ENCODE peak calls at places on chromosome 10, in seven cellular contexts. M is mesendoderm, J is IMR-90, O is PC-3, Y is fibroblast of lung, V is PC-9, Z is OCI-LY7. G is an unnamed sample.

GRCh38 chr10:58818889-58819288 is 306.2 kb downstream of the BICC1 start:
- DNase-seq in O (peak; percentile 97), Y (peak; percentile 67), M (no peak), Z (no peak), J (peak; percentile 79), V (peak; percentile 64), G (no peak)

GRCh38 chr10:60186315-60187071 is 203.2 kb downstream of the ANK3 start:
- DNase-seq in Z (no peak), O (peak; percentile 98), M (no peak), J (peak; percentile 7), Y (no peak), V (peak; percentile 69), G (no peak)

GRCh38 chr10:99685232-99686041 is 26.1 kb downstream of the ENTPD7 start:
- DNase-seq in M (no peak), Z (peak; percentile 54), J (no peak), V (no peak), O (no peak), Y (no peak), G (peak; percentile 64)

GRCh38 chr10:29646238-29646902 is 11.6 kb upstream of the SVIL start:
- DNase-seq in O (peak; percentile 57), M (no peak), Z (no peak), V (peak; percentile 71), J (peak; percentile 36), Y (peak; percentile 73), G (peak; percentile 56)

GRCh38 chr10:124550305-124551034 is 88.8 kb downstream of the LHPP start:
- DNase-seq in V (no peak), Z (no peak), Y (no peak), O (no peak), J (no peak), M (no peak), G (peak; percentile 72)

GRCh38 chr10:30705086-30705624 is 75.6 kb upstream of the LYZL2 start:
- DNase-seq in V (no peak), J (no peak), Z (peak; percentile 92), M (no peak), Y (no peak), O (no peak), G (peak; percentile 68)

GRCh38 chr10:71060636-71061426 is 151.5 kb upstream of the UNC5B start:
- DNase-seq in M (no peak), J (no peak), O (no peak), Z (no peak), V (no peak), Y (no peak), G (no peak)

GRCh38 chr10:110918269-110918632 is 729 bp downstream of the BBIP1 start:
- DNase-seq in Y (peak; percentile 96), O (peak; percentile 89), Z (no peak), M (peak; percentile 98), J (peak; percentile 94), V (peak; percentile 84), G (no peak)

GRCh38 chr10:96608815-96609214 is 22.0 kb upstream of the TM9SF3 start:
- DNase-seq in M (no peak), Z (no peak), J (no peak), Y (no peak), O (no peak), V (no peak), G (no peak)

GRCh38 chr10:72173635-72174296 is 42.0 kb upstream of the ANAPC16 start:
- DNase-seq in Y (peak; percentile 34), Z (peak; percentile 9), O (no peak), J (peak; percentile 13), M (peak; percentile 19), V (peak; percentile 48), G (peak; percentile 65)

GRCh38 chr10:83680470-83680891 is 458.8 kb upstream of the GHITM start:
- DNase-seq in V (no peak), M (no peak), O (no peak), J (no peak), Z (peak; percentile 14), Y (no peak), G (no peak)

GRCh38 chr10:21364196-21365114 is 161.0 kb downstream of the SKIDA1 start:
- DNase-seq in Y (peak; percentile 87), M (peak; percentile 99), O (peak; percentile 97), Z (no peak), J (peak; percentile 74), V (peak; percentile 97), G (no peak)

GRCh38 chr10:128854965-128855364 is 612.1 kb upstream of the MGMT start:
- DNase-seq in M (peak; percentile 16), Y (peak; percentile 52), Z (no peak), J (no peak), V (no peak), O (no peak), G (no peak)

GRCh38 chr10:127354992-127355391 is 158.6 kb upstream of the INSYN2A start:
- DNase-seq in O (no peak), J (no peak), Z (no peak), Y (no peak), M (no peak), V (no peak), G (peak; percentile 41)

GRCh38 chr10:19629559-19629958 is 186.7 kb upstream of the PLXDC2 start:
- DNase-seq in M (peak; percentile 38), Z (no peak), V (no peak), J (peak; percentile 67), Y (peak; percentile 50), O (no peak), G (no peak)

GRCh38 chr10:23314835-23315239 is 29.8 kb downstream of the C10orf67 start:
- DNase-seq in Z (peak; percentile 80), M (peak; percentile 62), V (peak; percentile 76), O (peak; percentile 88), J (peak; percentile 88), Y (peak; percentile 73), G (peak; percentile 81)

GRCh38 chr10:22229756-22230330 is 12.0 kb upstream of the EBLN1 start:
- DNase-seq in O (peak; percentile 4), Y (peak; percentile 7), J (no peak), V (no peak), M (no peak), Z (peak; percentile 4), G (no peak)

GRCh38 chr10:128576916-128577670 is 450.9 kb upstream of the MKI67 start:
- DNase-seq in Y (no peak), O (no peak), V (no peak), Z (no peak), M (peak; percentile 63), J (no peak), G (no peak)

GRCh38 chr10:51896849-51897248 is 197.5 kb upstream of the CSTF2T start:
- DNase-seq in Z (no peak), M (no peak), Y (peak; percentile 36), O (no peak), V (no peak), J (peak; percentile 82), G (no peak)

DNA sequence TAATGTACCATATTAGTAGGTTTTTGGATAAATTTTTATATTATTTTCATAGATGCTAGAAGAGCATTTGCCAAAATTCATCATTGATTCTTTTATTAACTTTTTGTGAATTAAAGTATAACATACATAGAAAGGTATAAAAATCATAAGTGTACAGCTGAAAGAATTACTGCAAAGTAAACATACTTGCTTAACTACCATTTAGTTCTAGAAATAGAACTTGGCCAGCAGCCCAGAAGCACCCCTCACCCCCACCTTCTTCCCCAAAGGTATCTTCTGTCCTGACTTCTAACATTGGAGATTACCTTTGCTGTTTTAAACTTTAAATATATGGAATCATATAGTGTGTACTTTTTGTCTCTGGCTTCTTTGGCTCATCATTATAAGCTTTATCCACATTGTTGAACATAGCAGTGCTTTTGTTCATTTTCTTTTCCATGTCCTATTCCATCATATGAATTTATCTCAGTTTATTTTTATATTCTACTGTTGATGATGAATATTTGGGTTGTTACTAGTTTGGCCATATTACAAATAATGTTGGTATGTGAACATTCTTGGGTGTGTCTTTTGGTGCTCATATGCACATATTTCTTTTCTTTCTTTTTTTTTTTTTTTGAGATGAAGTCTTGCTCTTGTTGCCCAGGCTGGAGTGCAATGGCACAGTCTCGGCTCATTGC is 142.8 kb downstream of the ADK start:
- DNase-seq in M (no peak), Y (peak; percentile 87), O (peak; percentile 100), Z (no peak), J (peak; percentile 84), V (peak; percentile 80), G (no peak)
- H3K4me2 ChIP-seq in M (no peak overlapping the region), Y (peak overlapping the region; percentile 75), O (peak overlapping the region; percentile 59), Z (no peak overlapping the region), J (peak overlapping the region; percentile 70), V (peak overlapping the region; percentile 68), G (no peak overlapping the region)

GRCh38 chr10:61451357-61451756 is 1.8 kb downstream of the TMEM26 start:
- DNase-seq in V (no peak), M (no peak), Y (no peak), Z (no peak), O (no peak), J (no peak), G (no peak)
- H3K27ac ChIP-seq in V (no peak overlapping the region), M (no peak overlapping the region), Y (no peak overlapping the region), Z (no peak overlapping the region), O (no peak overlapping the region), J (no peak overlapping the region), G (no peak overlapping the region)

GRCh38 chr10:86857097-86857825 is 100.2 kb downstream of the MMRN2 start:
- DNase-seq in O (peak; percentile 23), Z (no peak), J (peak; percentile 88), Y (peak; percentile 89), V (no peak), M (peak; percentile 96), G (no peak)
- H3K4me2 ChIP-seq in O (no peak overlapping the region), Z (no peak overlapping the region), J (peak overlapping the region; percentile 33), Y (peak overlapping the region; percentile 33), V (no peak overlapping the region), M (no peak overlapping the region), G (no peak overlapping the region)

GRCh38 chr10:35456175-35456574 is 119.9 kb downstream of the CCNY start:
- DNase-seq in J (no peak), V (no peak), Z (no peak), O (no peak), Y (no peak), M (no peak), G (no peak)

GRCh38 chr10:35460852-35461460 is 124.6 kb downstream of the CCNY start:
- DNase-seq in O (no peak), Z (no peak), J (no peak), M (no peak), Y (peak; percentile 46), V (no peak), G (no peak)

GRCh38 chr10:35459449-35459847 is 123.1 kb downstream of the CCNY start:
- DNase-seq in V (no peak), O (no peak), M (no peak), Z (no peak), Y (no peak), J (no peak), G (no peak)

GRCh38 chr10:35456784-35457183 is 120.5 kb downstream of the CCNY start:
- DNase-seq in M (no peak), O (no peak), J (no peak), Z (no peak), V (no peak), Y (no peak), G (no peak)

DNA sequence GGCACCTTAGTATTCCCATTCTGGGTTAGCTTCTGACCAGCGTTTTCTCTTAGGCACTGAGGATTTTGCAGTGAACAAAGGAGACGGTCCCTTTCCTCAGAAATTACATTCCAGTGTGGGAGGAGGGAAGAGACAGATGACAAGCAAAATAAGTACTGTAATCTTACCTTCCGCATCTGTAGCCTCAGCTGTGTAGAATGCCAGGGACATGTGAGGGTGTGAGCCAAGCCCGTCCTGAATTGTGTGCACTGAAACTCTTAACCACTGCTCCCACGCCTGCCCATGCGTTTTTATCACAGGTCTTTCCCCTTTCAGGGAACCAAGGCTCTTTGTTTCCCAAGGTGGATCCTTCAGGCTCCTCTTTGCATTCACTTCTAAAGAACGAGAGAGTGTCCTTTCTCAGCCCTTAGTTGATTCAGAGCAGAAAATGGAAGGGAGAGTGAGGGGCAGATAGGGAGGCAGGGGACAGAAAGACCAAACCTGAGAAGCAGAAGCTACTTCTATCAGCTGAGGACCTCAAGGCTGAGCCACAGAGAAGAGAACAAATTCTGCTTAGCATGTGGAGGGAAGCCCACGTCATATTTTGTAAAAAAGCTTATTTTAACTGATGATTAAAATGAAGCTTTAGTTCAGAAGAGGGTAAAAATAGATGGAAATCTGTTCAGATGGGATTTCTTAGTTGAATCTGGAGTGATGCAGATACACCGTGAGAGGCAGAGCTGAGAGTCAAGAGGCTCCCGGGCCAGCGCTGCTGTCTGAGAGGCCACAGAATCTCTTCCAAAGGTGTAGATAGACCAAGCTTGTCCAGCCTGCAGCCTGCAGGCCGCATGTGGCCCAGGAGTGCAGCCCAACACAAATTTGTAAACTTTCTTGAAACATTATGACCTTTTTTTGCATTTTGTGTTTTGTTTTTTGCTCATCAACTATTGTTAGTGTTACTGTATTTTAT is 122.5 kb downstream of the CCNY start:
- DNase-seq in V (no peak), Y (no peak), Z (no peak), M (no peak), J (no peak), O (no peak), G (no peak)
- H3K27ac ChIP-seq in V (no peak overlapping the region), Y (no peak overlapping the region), Z (no peak overlapping the region), M (no peak overlapping the region), J (peak overlapping the region; percentile 36), O (no peak overlapping the region), G (no peak overlapping the region)